ENCODE peak calls at places on chromosomes 3 and 15, in ten cellular contexts. B is activated gamma-delta T cell treated with anti-CD3 and anti-CD28 coated beads, Interleukin-2, amount 50 U/mL, for 16 hours; Z is AG04449; L is coronary artery; D is Peyer's patch; Q is GM03348; O is posterior vena cava; P is adrenal gland; T is LoVo; R is activated naive CD4-positive, alpha-beta T cell treated with Interleukin-2 at 50 U/mL for 16 hours. I is an unnamed sample.

GRCh38 chr3:84304214-84304613 is 654.6 kb upstream of the CADM2 start:
- DNase-seq in B (no peak), Z (no peak), L (no peak), D (no peak), Q (no peak), O (no peak), P (no peak), T (no peak), R (no peak), I (no peak)

GRCh38 chr15:90915808-90916440 is 12.8 kb downstream of the MAN2A2 start:
- DNase-seq in B (no peak), Z (no peak), L (no peak), D (peak; percentile 20), Q (no peak), O (peak; percentile 91), P (peak; percentile 92), T (no peak), R (no peak), I (no peak)

GRCh38 chr3:128546646-128547045 is 53.6 kb upstream of the GATA2 start:
- DNase-seq in B (no peak), Z (no peak), L (peak; percentile 46), D (no peak), Q (no peak), O (peak; percentile 19), P (no peak), T (no peak), R (no peak), I (no peak)

GRCh38 chr3:27553868-27554540 is 69.8 kb upstream of the SLC4A7 start:
- DNase-seq in B (no peak), Z (no peak), L (no peak), D (no peak), Q (no peak), O (no peak), P (no peak), T (no peak), R (no peak), I (no peak)

GRCh38 chr3:177385831-177386301 is 188.6 kb upstream of the TBL1XR1 start:
- DNase-seq in B (no peak), Z (peak; percentile 5), L (no peak), D (no peak), Q (peak; percentile 36), O (no peak), P (no peak), T (no peak), R (no peak), I (no peak)

GRCh38 chr3:132517311-132517710 is 79.8 kb upstream of the ACKR4 start:
- DNase-seq in B (no peak), Z (no peak), L (no peak), D (no peak), Q (no peak), O (no peak), P (no peak), T (no peak), R (no peak), I (no peak)

GRCh38 chr3:177633671-177634207 is 436.5 kb upstream of the TBL1XR1 start:
- DNase-seq in B (no peak), Z (peak; percentile 50), L (no peak), D (no peak), Q (peak; percentile 24), O (no peak), P (no peak), T (no peak), R (no peak), I (no peak)

GRCh38 chr3:123157598-123158287 is 44.0 kb upstream of the SEC22A start:
- DNase-seq in B (no peak), Z (no peak), L (no peak), D (no peak), Q (no peak), O (no peak), P (no peak), T (no peak), R (no peak), I (no peak)

GRCh38 chr15:66670698-66671580 is 31.1 kb upstream of the SMAD6 start:
- DNase-seq in B (no peak), Z (no peak), L (no peak), D (no peak), Q (no peak), O (no peak), P (no peak), T (peak; percentile 67), R (no peak), I (no peak)